ENCODE peak calls at places on chromosomes 6 and 20, in seven cellular contexts. X is IMR-90, P is heart left ventricle, Y is uterus, M is transverse colon, W is tibial artery, V is aorta. Z is an unnamed sample.

GRCh38 chr20:58547527-58548475 is 32.6 kb upstream of the APCDD1L start:
- DNase-seq in X (peak; percentile 73), W (no peak), P (no peak), Y (no peak), M (no peak), V (no peak), Z (no peak)

GRCh38 chr20:52484438-52484837 is 292.9 kb upstream of the ZFP64 start:
- DNase-seq in Y (no peak), X (peak; percentile 78), V (no peak), P (no peak), W (no peak), M (no peak), Z (no peak)

GRCh38 chr6:85363870-85364269 is 86.0 kb upstream of the NT5E start:
- DNase-seq in P (no peak), W (no peak), Y (no peak), V (no peak), M (no peak), X (no peak), Z (no peak)

GRCh38 chr6:167776906-167777645 is 49.6 kb upstream of the AFDN start:
- DNase-seq in X (no peak), M (peak; percentile 48), Y (no peak), P (no peak), V (no peak), W (no peak), Z (peak; percentile 52)

GRCh38 chr20:62434098-62434497 is 6.8 kb upstream of the RBBP8NL start:
- DNase-seq in W (no peak), P (no peak), X (no peak), Y (no peak), V (no peak), M (no peak), Z (no peak)

GRCh38 chr6:1842334-1842733 is 232.6 kb downstream of the FOXC1 start:
- DNase-seq in Y (no peak), V (no peak), M (no peak), X (no peak), P (no peak), W (no peak), Z (no peak)

GRCh38 chr6:154386848-154387717 is 30.5 kb upstream of the IPCEF1 start:
- DNase-seq in V (no peak), X (peak; percentile 97), M (no peak), W (no peak), Y (no peak), P (no peak), Z (no peak)

GRCh38 chr20:8837396-8837795 is 231.5 kb upstream of the PLCB4 start:
- DNase-seq in V (no peak), M (no peak), Y (no peak), X (peak; percentile 96), W (no peak), P (no peak), Z (no peak)

GRCh38 chr20:43198607-43199006 is 8.9 kb upstream of the PTPRT start:
- DNase-seq in X (no peak), V (no peak), Y (no peak), W (no peak), P (no peak), M (no peak), Z (no peak)

GRCh38 chr6:158869010-158869603 is 49.9 kb upstream of the EZR start:
- DNase-seq in P (no peak), M (no peak), X (no peak), V (no peak), Y (peak; percentile 13), W (peak; percentile 29), Z (no peak)

GRCh38 chr6:51885957-51886356 is 201.5 kb downstream of the PKHD1 start:
- DNase-seq in V (no peak), X (no peak), P (no peak), Y (no peak), M (no peak), W (no peak), Z (no peak)

GRCh38 chr6:127462391-127462790 is 3.2 kb upstream of the KIAA0408 start:
- DNase-seq in X (peak; percentile 10), P (no peak), Y (no peak), M (no peak), W (no peak), V (no peak), Z (no peak)

GRCh38 chr20:3238616-3239025 is 369 bp downstream of the SLC4A11 start:
- DNase-seq in P (no peak), M (peak; percentile 35), V (peak; percentile 58), X (no peak), Y (no peak), W (no peak), Z (peak; percentile 57)

GRCh38 chr6:127484207-127484858 is 25.1 kb upstream of the KIAA0408 start:
- DNase-seq in P (no peak), W (no peak), M (no peak), X (peak; percentile 70), V (no peak), Y (no peak), Z (no peak)

GRCh38 chr20:35511814-35512420 is 17.5 kb downstream of the C20orf173 start:
- DNase-seq in M (peak; percentile 30), P (no peak), X (peak; percentile 47), V (peak; percentile 10), W (no peak), Y (no peak), Z (peak; percentile 55)

GRCh38 chr6:166166314-166167257 is 1.1 kb downstream of the TBXT start:
- DNase-seq in Y (no peak), W (no peak), P (no peak), M (no peak), X (no peak), V (no peak), Z (no peak)

GRCh38 chr6:166168616-166169548 is 1.2 kb upstream of the TBXT start:
- DNase-seq in M (no peak), V (no peak), W (no peak), Y (no peak), X (no peak), P (no peak), Z (no peak)

GRCh38 chr6:166169549-166170421 is 2.1 kb upstream of the TBXT start:
- DNase-seq in X (no peak), V (no peak), P (no peak), Y (no peak), M (no peak), W (no peak), Z (no peak)

GRCh38 chr6:166167258-166167731 is 356 bp downstream of the TBXT start:
- DNase-seq in P (no peak), W (no peak), Y (no peak), V (no peak), M (no peak), X (no peak), Z (no peak)

DNA sequence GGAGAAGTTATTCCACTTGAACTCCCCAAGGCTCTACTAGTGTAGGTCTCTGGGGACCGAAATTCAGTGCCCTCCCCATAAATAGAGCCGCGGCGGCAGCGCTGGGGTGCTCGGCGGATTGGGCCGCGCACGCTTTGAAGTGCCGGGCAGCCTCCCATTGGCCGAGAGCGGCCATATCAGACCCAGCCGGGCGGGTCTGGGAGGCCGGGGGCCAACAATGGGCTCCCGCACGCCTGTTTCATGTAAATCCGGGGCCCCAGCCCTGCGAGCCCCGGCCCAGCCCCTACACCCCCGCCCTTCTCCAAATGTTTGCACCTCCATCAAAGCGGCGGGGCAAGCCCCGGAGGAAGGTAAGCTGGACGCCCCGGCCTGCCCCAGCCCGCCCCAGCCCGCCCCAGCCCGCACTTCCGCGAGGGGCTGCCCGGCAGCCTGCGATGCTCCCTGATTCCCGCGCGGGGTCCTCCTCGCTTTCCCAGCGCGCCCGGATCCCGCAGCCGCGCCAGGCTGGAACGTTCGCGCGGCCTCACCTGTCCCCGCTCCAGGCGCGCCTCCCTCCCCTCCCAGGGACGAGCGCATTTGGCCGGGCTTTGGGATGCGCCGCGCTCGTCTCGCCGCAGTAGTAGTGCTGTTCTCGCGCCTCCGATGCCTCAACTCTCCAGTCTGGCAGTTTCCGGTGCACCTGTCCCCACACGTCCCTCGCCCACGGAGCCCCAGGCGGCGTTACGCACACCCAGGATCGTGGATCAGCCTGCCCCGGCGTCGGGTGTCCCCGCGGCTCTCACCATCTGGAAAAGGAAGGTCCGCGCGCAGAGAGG is at the start of gene TBXT:
- DNase-seq in W (no peak), P (no peak), V (no peak), Y (no peak), M (no peak), X (no peak), Z (no peak)
- H3K4me3 ChIP-seq in W (no peak within 1 kb of the TSS), P (peak within 1 kb of the TSS; percentile 47), V (no peak within 1 kb of the TSS), Y (no peak within 1 kb of the TSS), M (no peak within 1 kb of the TSS), X (no peak within 1 kb of the TSS), Z (no peak within 1 kb of the TSS)

DNA sequence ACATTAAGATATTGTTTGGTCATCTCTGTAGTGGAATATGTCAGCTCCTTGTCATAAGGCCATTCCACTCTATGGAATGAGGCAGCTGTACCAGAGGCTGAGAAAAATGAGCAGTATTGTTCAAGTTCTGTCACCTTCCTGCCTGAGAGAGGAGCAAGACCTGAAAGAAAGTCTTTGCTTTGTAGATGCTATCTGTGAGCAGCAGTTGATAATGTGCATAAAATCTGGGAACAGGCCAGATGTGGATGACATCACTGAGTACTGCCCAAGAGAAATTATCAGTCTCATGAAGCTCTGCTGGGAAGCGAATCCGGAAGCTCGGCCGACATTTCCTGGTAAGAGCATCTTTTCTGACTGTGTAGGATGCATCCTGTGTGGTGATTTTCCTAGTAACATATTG is 16.8 kb downstream of the RIPK1 start:
- DNase-seq in M (no peak), Y (no peak), X (peak; percentile 19), P (no peak), W (no peak), V (no peak), Z (no peak)
- H3K36me3 ChIP-seq in M (no peaks in the 10 kb centered on the region), Y (no peaks in the 10 kb centered on the region), X (peaks cover 46% of the 10 kb centered on the region), P (peaks cover 95% of the 10 kb centered on the region), W (peaks cover 52% of the 10 kb centered on the region), V (peaks cover 13% of the 10 kb centered on the region), Z (peaks cover 4% of the 10 kb centered on the region)

GRCh38 chr6:90432937-90433336 is 136.3 kb upstream of the BACH2 start:
- DNase-seq in P (no peak), M (no peak), V (no peak), X (no peak), Y (no peak), W (no peak), Z (no peak)

GRCh38 chr6:90436403-90436802 is 139.8 kb upstream of the BACH2 start:
- DNase-seq in V (no peak), W (no peak), Y (no peak), X (no peak), M (no peak), P (no peak), Z (no peak)

GRCh38 chr6:90432408-90432775 is 135.7 kb upstream of the BACH2 start:
- DNase-seq in V (no peak), Y (no peak), X (no peak), M (no peak), P (no peak), W (no peak), Z (no peak)

GRCh38 chr6:90435207-90435899 is 138.7 kb upstream of the BACH2 start:
- DNase-seq in X (no peak), W (no peak), Y (no peak), V (no peak), P (no peak), M (no peak), Z (no peak)

GRCh38 chr6:90434096-90434495 is 137.5 kb upstream of the BACH2 start:
- DNase-seq in X (no peak), V (no peak), Y (no peak), M (no peak), P (no peak), W (no peak), Z (no peak)
- H3K4me1 ChIP-seq in X (no peaks in the 10 kb centered on the region), V (no peaks in the 10 kb centered on the region), Y (no peaks in the 10 kb centered on the region), M (no peaks in the 10 kb centered on the region), P (peaks cover 6% of the 10 kb centered on the region), W (no peaks in the 10 kb centered on the region), Z (no peaks in the 10 kb centered on the region)

DNA sequence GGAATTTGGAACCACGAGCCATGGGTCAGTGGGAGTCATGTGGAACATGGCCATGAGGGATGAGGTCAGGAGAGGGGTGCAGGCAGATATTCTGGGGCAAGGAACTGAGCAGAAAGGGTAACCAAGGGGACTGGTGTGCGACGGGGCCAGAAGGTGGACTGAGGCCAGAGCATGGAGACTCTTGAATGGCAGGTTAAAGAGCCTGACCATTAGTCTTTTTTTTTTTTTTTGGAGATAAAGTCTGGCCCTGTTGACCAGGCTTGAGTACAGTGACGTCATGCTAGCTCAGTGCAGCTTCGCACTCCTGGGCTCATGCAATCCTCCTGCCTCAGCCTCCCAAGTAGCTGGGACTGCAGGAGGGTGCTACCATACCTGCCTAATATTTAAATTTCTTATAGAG is 64.0 kb downstream of the RREB1 start:
- DNase-seq in V (no peak), M (no peak), P (no peak), W (no peak), Y (no peak), X (no peak), Z (no peak)
- H3K4me3 ChIP-seq in V (no peak overlapping the region), M (no peak overlapping the region), P (no peak overlapping the region), W (no peak overlapping the region), Y (no peak overlapping the region), X (no peak overlapping the region), Z (no peak overlapping the region)